ENCODE peak calls at places on chromosome 6, in ten cellular contexts. L is stromal cell of bone marrow, V is WERI-Rb-1, U is GM23248, K is glomerular endothelial cell, Y is GOT3, Q is activated T-helper 1 cell treated with Interleukin-2 at 50 U/mL for 16 hours, X is NCI-H1092 treated with DMSO at 0.1 percent for 48 hours, N is Caki2, P is mesenteric fat pad. F is an unnamed sample.

GRCh38 chr6:141421378-141421777 is 711.3 kb upstream of the GJE1 start:
- DNase-seq in L (no peak), V (no peak), P (no peak), N (peak), U (peak), Q (no peak), Y (no peak), K (no peak), X (no peak), F (no peak)

GRCh38 chr6:91860951-91861350 is 1274.1 kb upstream of the MAP3K7 start:
- DNase-seq in U (no peak), Q (no peak), L (no peak), Y (no peak), N (no peak), X (no peak), V (no peak), K (no peak), P (no peak), F (no peak)

GRCh38 chr6:80544500-80545055 is 438.1 kb downstream of the BCKDHB start:
- DNase-seq in V (no peak), P (no peak), U (peak), L (no peak), Q (no peak), N (no peak), X (no peak), K (no peak), Y (no peak), F (no peak)

GRCh38 chr6:33316603-33317417 is 734 bp downstream of the ZBTB22 start:
- DNase-seq in U (no peak), V (no peak), Q (no peak), Y (no peak), X (no peak), L (no peak), K (no peak), P (no peak), N (no peak), F (no peak)

GRCh38 chr6:142377112-142377848 is 75.5 kb downstream of the ADGRG6 start:
- DNase-seq in N (peak), Y (no peak), V (peak), L (no peak), X (no peak), P (no peak), U (no peak), K (no peak), Q (no peak), F (no peak)

GRCh38 chr6:30821862-30822784 is 62.2 kb upstream of the DDR1 start:
- DNase-seq in Y (no peak), P (no peak), Q (no peak), V (no peak), N (no peak), X (peak), U (peak), L (peak), K (no peak), F (no peak)

GRCh38 chr6:104601008-104601745 is 258.5 kb downstream of the HACE1 start:
- DNase-seq in U (peak), X (no peak), Y (no peak), P (no peak), Q (no peak), N (no peak), K (no peak), V (no peak), L (peak), F (no peak)

GRCh38 chr6:125302840-125303511 is 1.2 kb upstream of the HDDC2 start:
- DNase-seq in Y (no peak), P (no peak), Q (no peak), X (no peak), V (no peak), N (no peak), K (no peak), L (no peak), U (no peak), F (no peak)

GRCh38 chr6:16684896-16685554 is 76.2 kb downstream of the ATXN1 start:
- DNase-seq in X (no peak), V (no peak), P (no peak), Y (no peak), K (no peak), Q (peak), L (peak), N (peak), U (peak), F (peak)

GRCh38 chr6:33632603-33633039 is 11.5 kb downstream of the ITPR3 start:
- DNase-seq in X (no peak), Y (no peak), K (no peak), U (peak), P (no peak), N (peak), Q (peak), L (no peak), V (peak), F (peak)

GRCh38 chr6:120056085-120056484 is 706.5 kb upstream of the MAN1A1 start:
- DNase-seq in P (no peak), Y (no peak), V (no peak), N (no peak), Q (no peak), U (no peak), K (no peak), X (no peak), L (no peak), F (no peak)

GRCh38 chr6:89777455-89777854 is 42.1 kb downstream of the MDN1 start:
- DNase-seq in K (no peak), U (no peak), Q (no peak), X (no peak), L (no peak), N (no peak), Y (no peak), P (no peak), V (no peak), F (no peak)

GRCh38 chr6:10837692-10837996 is 695 bp downstream of the MAK start:
- DNase-seq in L (no peak), V (peak), U (peak), Y (no peak), N (no peak), K (no peak), X (no peak), P (no peak), Q (no peak), F (no peak)

GRCh38 chr6:2807342-2808090 is 34.1 kb downstream of the SERPINB1 start:
- DNase-seq in N (peak), Y (no peak), P (no peak), L (no peak), U (no peak), X (no peak), V (no peak), K (no peak), Q (no peak), F (no peak)

GRCh38 chr6:16331328-16332174 is 93.2 kb downstream of the GMPR start:
- DNase-seq in V (peak), Y (peak), P (peak), L (peak), U (peak), K (no peak), X (peak), Q (peak), N (peak), F (peak)

GRCh38 chr6:100435299-100435698 is 29.4 kb downstream of the SIM1 start:
- DNase-seq in N (peak), U (peak), Y (no peak), X (no peak), P (no peak), L (no peak), Q (no peak), V (no peak), K (no peak), F (no peak)

GRCh38 chr6:42105714-42106662 is 36.4 kb downstream of the C6orf132 start:
- DNase-seq in L (no peak), K (no peak), U (no peak), Y (no peak), Q (no peak), N (no peak), P (no peak), X (no peak), V (no peak), F (no peak)

GRCh38 chr6:45299096-45299581 is 29.0 kb upstream of the RUNX2 start:
- DNase-seq in U (no peak), V (no peak), Q (no peak), X (no peak), N (no peak), Y (no peak), K (no peak), L (no peak), P (no peak), F (no peak)

GRCh38 chr6:107621216-107621940 is 131.5 kb downstream of the SOBP start:
- DNase-seq in K (no peak), Y (no peak), Q (no peak), V (no peak), L (no peak), P (no peak), U (no peak), X (peak), N (no peak), F (no peak)

GRCh38 chr6:2663123-2663522 is 87.6 kb downstream of the MYLK4 start:
- DNase-seq in U (no peak), N (no peak), Q (no peak), X (no peak), Y (no peak), L (no peak), P (no peak), V (no peak), K (no peak), F (no peak)

GRCh38 chr6:151806757-151807512 is 547 bp upstream of the ESR1 start:
- DNase-seq in X (no peak), K (no peak), U (peak), V (peak), L (peak), N (no peak), Q (no peak), Y (no peak), P (no peak), F (no peak)

GRCh38 chr6:163249651-163250101 is 164.8 kb upstream of the QKI start:
- DNase-seq in N (no peak), K (no peak), L (peak), Y (no peak), P (no peak), Q (no peak), X (no peak), U (peak), V (no peak), F (no peak)

GRCh38 chr6:121847806-121848522 is 412.5 kb downstream of the GJA1 start:
- DNase-seq in P (no peak), V (peak), U (no peak), N (no peak), Y (no peak), K (no peak), X (no peak), L (no peak), Q (no peak), F (no peak)

GRCh38 chr6:135702955-135703499 is 148.5 kb upstream of the PDE7B start:
- DNase-seq in X (no peak), V (no peak), L (no peak), Q (no peak), N (no peak), U (no peak), Y (no peak), P (no peak), K (no peak), F (no peak)

GRCh38 chr6:14010275-14010674 is 85.5 kb downstream of the RNF182 start:
- DNase-seq in V (no peak), Y (no peak), L (no peak), U (no peak), P (no peak), N (no peak), X (no peak), K (no peak), Q (no peak), F (no peak)

GRCh38 chr6:142138876-142139275 is 6.2 kb downstream of the GJE1 start:
- DNase-seq in Y (no peak), V (no peak), K (no peak), N (no peak), X (no peak), Q (no peak), U (no peak), L (no peak), P (no peak), F (no peak)

GRCh38 chr6:143950874-143951273 is 57.2 kb downstream of the PLAGL1 start:
- DNase-seq in U (no peak), K (no peak), V (no peak), L (no peak), X (no peak), Y (no peak), N (no peak), P (no peak), Q (no peak), F (no peak)

GRCh38 chr6:169008641-169009040 is 245.0 kb downstream of the THBS2 start:
- DNase-seq in N (peak), Y (no peak), U (peak), P (no peak), Q (no peak), K (no peak), X (peak), L (no peak), V (no peak), F (no peak)

GRCh38 chr6:144346719-144347446 is 61.7 kb downstream of the UTRN start:
- DNase-seq in V (no peak), L (peak), Q (no peak), Y (no peak), N (peak), U (peak), K (no peak), P (no peak), X (no peak), F (no peak)

GRCh38 chr6:136657629-136658028 is 107.4 kb upstream of the MAP7 start:
- DNase-seq in U (peak), V (peak), L (no peak), Q (no peak), Y (no peak), P (no peak), X (no peak), N (no peak), K (no peak), F (no peak)

GRCh38 chr6:169490409-169490708 is 211.5 kb downstream of the WDR27 start:
- DNase-seq in K (no peak), V (no peak), P (no peak), Y (no peak), X (peak), Q (no peak), N (no peak), U (no peak), L (no peak), F (no peak)

GRCh38 chr6:40794581-40794980 is 207.4 kb upstream of the LRFN2 start:
- DNase-seq in U (no peak), K (no peak), X (no peak), P (no peak), Q (no peak), L (no peak), Y (no peak), N (no peak), V (no peak), F (no peak)

F was measured in activated T-helper 9 cell treated with anti-CD3 and anti-CD28 coated beads, Interleukin-2, amount 50 U/mL, for 16 hours.